ENCODE peak calls at places on chromosomes 11 and 22, in eight cellular contexts. F is natural killer cell, Z is ovary, H is HFFc6, U is cardiac fibroblast, R is sigmoid colon, S is osteoblast, W is B cell. I is an unnamed sample.
A peak's percentile ranks its signal among the peaks of the same experiment; 100 is the strongest.

GRCh38 chr11:10294289-10294953 is 402 bp upstream of the SBF2 start:
- DNase-seq in F (no peak), Z (peak; percentile 80), H (peak; percentile 38), U (peak; percentile 88), R (peak; percentile 83), S (peak; percentile 82), W (no peak), I (no peak)

GRCh38 chr11:109362059-109362458 is 59.9 kb upstream of the C11orf87 start:
- DNase-seq in F (no peak), Z (no peak), H (no peak), U (no peak), R (no peak), S (peak; percentile 6), W (no peak), I (no peak)

GRCh38 chr11:33735426-33736147 is 636 bp downstream of the CD59 start:
- DNase-seq in F (peak; percentile 50), Z (peak; percentile 30), H (no peak), U (no peak), R (no peak), S (no peak), W (peak; percentile 72), I (no peak)

GRCh38 chr22:39622881-39623367 is 52.4 kb downstream of the CACNA1I start:
- DNase-seq in F (peak; percentile 67), Z (no peak), H (no peak), U (peak; percentile 28), R (no peak), S (peak; percentile 93), W (peak; percentile 80), I (no peak)

GRCh38 chr11:31499576-31500178 is 9.7 kb downstream of the IMMP1L start:
- DNase-seq in F (no peak), Z (no peak), H (no peak), U (peak; percentile 21), R (no peak), S (peak; percentile 78), W (no peak), I (no peak)

GRCh38 chr11:33384251-33384650 is 127.1 kb downstream of the HIPK3 start:
- DNase-seq in F (no peak), Z (no peak), H (no peak), U (no peak), R (no peak), S (no peak), W (no peak), I (no peak)

GRCh38 chr11:6061475-6061874 is 30.9 kb upstream of the OR56A1 start:
- DNase-seq in F (no peak), Z (no peak), H (no peak), U (no peak), R (no peak), S (no peak), W (no peak), I (no peak)

GRCh38 chr22:20583471-20583922 is 76.1 kb downstream of the MED15 start:
- DNase-seq in F (no peak), Z (no peak), H (no peak), U (no peak), R (no peak), S (peak; percentile 85), W (no peak), I (no peak)

GRCh38 chr11:16278273-16278672 is 78.1 kb downstream of the SOX6 start:
- DNase-seq in F (no peak), Z (no peak), H (no peak), U (no peak), R (no peak), S (no peak), W (no peak), I (no peak)

GRCh38 chr11:72233056-72233772 is 8.6 kb downstream of the INPPL1 start:
- DNase-seq in F (no peak), Z (no peak), H (no peak), U (no peak), R (peak; percentile 54), S (peak; percentile 38), W (no peak), I (no peak)

GRCh38 chr11:66157182-66157864 is 87.3 kb downstream of the PACS1 start:
- DNase-seq in F (no peak), Z (no peak), H (peak; percentile 5), U (no peak), R (no peak), S (no peak), W (no peak), I (no peak)

GRCh38 chr11:68741536-68741935 is 9.8 kb downstream of the TESMIN start:
- DNase-seq in F (no peak), Z (no peak), H (no peak), U (no peak), R (no peak), S (no peak), W (no peak), I (no peak)

GRCh38 chr11:30987819-30988218 is 381.7 kb downstream of the DCDC1 start:
- DNase-seq in F (no peak), Z (no peak), H (no peak), U (no peak), R (no peak), S (no peak), W (no peak), I (no peak)

GRCh38 chr11:109306322-109306721 is 115.7 kb upstream of the C11orf87 start:
- DNase-seq in F (no peak), Z (no peak), H (peak; percentile 8), U (peak; percentile 6), R (no peak), S (no peak), W (no peak), I (no peak)

GRCh38 chr22:19291580-19292261 is at the start of gene CLTCL1:
- DNase-seq in F (peak; percentile 57), Z (peak; percentile 83), H (peak; percentile 37), U (peak; percentile 85), R (peak; percentile 90), S (peak; percentile 98), W (peak; percentile 77), I (peak; percentile 88)

GRCh38 chr11:45907911-45908370 is 870 bp upstream of the FREY1 start:
- DNase-seq in F (no peak), Z (no peak), H (no peak), U (no peak), R (peak; percentile 78), S (no peak), W (no peak), I (no peak)

GRCh38 chr11:111565111-111565720 is 24.7 kb downstream of the LAYN start:
- DNase-seq in F (peak; percentile 41), Z (peak; percentile 84), H (peak; percentile 76), U (peak; percentile 84), R (peak; percentile 78), S (peak; percentile 71), W (peak; percentile 73), I (peak; percentile 41)

GRCh38 chr11:102676086-102676485 is 29.5 kb downstream of the MMP27 start:
- DNase-seq in F (no peak), Z (no peak), H (no peak), U (no peak), R (no peak), S (peak; percentile 31), W (no peak), I (no peak)
- TF ChIP-seq CTCF in F (no peak), Z (no peak), H (no peak), U (no peak), R (no peak), S (no peak), W (no peak), I (no peak)

GRCh38 chr11:944711-945470 is 19.2 kb downstream of the AP2A2 start:
- DNase-seq in F (no peak), Z (no peak), H (no peak), U (peak; percentile 45), R (no peak), S (peak; percentile 65), W (no peak), I (no peak)
- TF ChIP-seq CTCF in F (no peak), Z (no peak), H (no peak), U (peak; percentile 12), R (no peak), S (peak; percentile 12), W (no peak), I (no peak)

DNA sequence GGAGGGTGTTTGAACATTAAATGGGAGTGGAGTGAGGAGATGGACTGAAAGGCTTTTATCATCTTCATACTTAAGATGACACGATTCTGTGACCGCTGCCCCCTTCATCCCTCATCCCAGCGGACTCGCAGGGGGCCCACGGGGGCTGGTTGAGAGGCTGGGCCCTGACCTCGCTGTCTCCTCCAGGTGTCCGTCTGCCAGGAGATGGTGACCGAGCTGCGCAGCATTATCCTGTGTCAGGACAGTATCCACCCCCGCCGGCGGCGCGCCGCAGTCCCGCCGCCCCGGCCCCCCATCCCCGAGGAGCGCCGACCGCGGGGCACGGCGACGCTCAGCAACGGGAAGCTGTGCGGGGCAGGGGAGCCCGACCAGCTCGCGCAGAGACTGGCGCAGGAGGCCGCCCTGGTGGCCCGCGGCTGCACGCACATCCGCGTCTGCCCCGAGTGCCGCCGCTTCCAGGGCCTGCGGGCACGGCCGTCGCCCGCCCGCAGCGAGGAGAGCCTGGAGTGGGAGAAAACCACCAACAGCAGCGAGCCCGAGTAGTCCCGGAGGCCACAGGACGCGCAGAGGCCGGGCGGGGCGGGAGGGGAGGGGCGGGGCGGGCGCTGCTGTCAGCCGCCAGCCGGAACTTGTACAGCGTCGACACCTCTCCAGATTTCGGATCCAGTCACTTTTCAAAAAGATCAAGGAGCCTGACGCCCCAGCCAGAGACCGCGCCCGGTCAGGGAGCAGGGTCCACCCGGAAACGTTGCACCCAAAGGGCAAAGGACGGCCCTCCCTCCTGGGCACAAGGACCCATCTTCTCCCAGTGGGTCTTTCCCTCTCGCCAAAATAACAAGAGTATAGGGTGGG is 38.0 kb upstream of the TBCEL start:
- DNase-seq in F (peak; percentile 45), Z (peak; percentile 60), H (peak; percentile 21), U (peak; percentile 60), R (peak; percentile 69), S (peak; percentile 91), W (peak; percentile 49), I (peak; percentile 39)
- TF ChIP-seq CTCF in F (peak; percentile 52), Z (no peak), H (peak; percentile 40), U (no peak), R (peak; percentile 13), S (no peak), W (no peak), I (peak; percentile 13)

GRCh38 chr11:131498631-131499053 is 128.2 kb downstream of the NTM start:
- DNase-seq in F (no peak), Z (no peak), H (no peak), U (no peak), R (no peak), S (no peak), W (no peak), I (no peak)

GRCh38 chr11:131506376-131506775 is 136.0 kb downstream of the NTM start:
- DNase-seq in F (no peak), Z (no peak), H (no peak), U (no peak), R (no peak), S (no peak), W (no peak), I (no peak)

GRCh38 chr11:131503017-131503416 is 132.6 kb downstream of the NTM start:
- DNase-seq in F (no peak), Z (no peak), H (no peak), U (no peak), R (no peak), S (no peak), W (no peak), I (no peak)

GRCh38 chr11:131499199-131499598 is 128.8 kb downstream of the NTM start:
- DNase-seq in F (no peak), Z (no peak), H (no peak), U (no peak), R (no peak), S (no peak), W (no peak), I (no peak)

GRCh38 chr11:131504199-131504949 is 134.0 kb downstream of the NTM start:
- DNase-seq in F (no peak), Z (no peak), H (no peak), U (peak; percentile 23), R (no peak), S (no peak), W (no peak), I (no peak)
- TF ChIP-seq CTCF in F (no peak), Z (no peak), H (peak; percentile 24), U (no peak), R (peak; percentile 12), S (no peak), W (no peak), I (peak; percentile 77)